ENCODE peak calls at places on chromosomes 4 and X, in seven cellular contexts. D is hepatocyte, N is astrocyte, G is right lobe of liver, K is tibial nerve, C is heart left ventricle, L is heart right ventricle. F is an unnamed sample.
A peak's percentile ranks its signal among the peaks of the same experiment; 100 is the strongest.

GRCh38 chr4:92615049-92615448 is 311.3 kb downstream of the GRID2 start:
- DNase-seq in D (no peak), N (no peak), G (no peak), K (no peak), C (no peak), L (no peak), F (no peak)

GRCh38 chr4:57193164-57193810 is 83.1 kb upstream of the IGFBP7 start:
- DNase-seq in D (no peak), N (no peak), G (no peak), K (no peak), C (no peak), L (no peak), F (no peak)

GRCh38 chr4:42673084-42673429 is 16.2 kb upstream of the ATP8A1 start:
- DNase-seq in D (peak; percentile 54), N (peak; percentile 16), G (no peak), K (no peak), C (no peak), L (peak; percentile 33), F (no peak)

GRCh38 chr4:38130884-38131283 is 170.7 kb downstream of the PTTG2 start:
- DNase-seq in D (no peak), N (no peak), G (no peak), K (no peak), C (no peak), L (no peak), F (no peak)

GRCh38 chr4:84379881-84380618 is 119.0 kb downstream of the NKX6-1 start:
- DNase-seq in D (no peak), N (peak; percentile 67), G (no peak), K (no peak), C (no peak), L (no peak), F (no peak)

GRCh38 chr4:71396382-71396781 is 57.6 kb downstream of the SLC4A4 start:
- DNase-seq in D (peak; percentile 8), N (peak; percentile 46), G (no peak), K (no peak), C (no peak), L (no peak), F (no peak)

GRCh38 chrX:121322159-121322558 is 274.7 kb downstream of the GLUD2 start:
- DNase-seq in D (no peak), N (no peak), G (no peak), K (no peak), C (no peak), L (no peak), F (no peak)

GRCh38 chr4:7632341-7632740 is 197.6 kb upstream of the PSAPL1 start:
- DNase-seq in D (no peak), N (no peak), G (no peak), K (no peak), C (peak; percentile 60), L (no peak), F (no peak)

GRCh38 chr4:174358823-174359222 is 75.1 kb downstream of the CEP44 start:
- DNase-seq in D (no peak), N (peak; percentile 77), G (no peak), K (no peak), C (no peak), L (no peak), F (no peak)

GRCh38 chr4:61532324-61532723 is 332.2 kb downstream of the ADGRL3 start:
- DNase-seq in D (no peak), N (peak; percentile 82), G (no peak), K (no peak), C (no peak), L (no peak), F (no peak)

GRCh38 chrX:12945494-12945893 is 29.4 kb upstream of the TMSB4X start:
- DNase-seq in D (no peak), N (no peak), G (no peak), K (no peak), C (no peak), L (no peak), F (no peak)

GRCh38 chr4:175411251-175411650 is 400.8 kb downstream of the GPM6A start:
- DNase-seq in D (no peak), N (no peak), G (no peak), K (no peak), C (no peak), L (no peak), F (no peak)

GRCh38 chrX:49184294-49185061 is 1.7 kb downstream of the PRICKLE3 start:
- DNase-seq in D (peak; percentile 93), N (peak; percentile 63), G (no peak), K (peak; percentile 89), C (peak; percentile 91), L (peak; percentile 92), F (peak; percentile 97)

GRCh38 chr4:141132689-141133145 is 552 bp downstream of the RNF150 start:
- DNase-seq in D (peak; percentile 67), N (peak; percentile 39), G (peak; percentile 46), K (no peak), C (peak; percentile 73), L (peak; percentile 53), F (peak; percentile 76)

GRCh38 chr4:151935411-151935810 is 174.6 kb upstream of the GATB start:
- DNase-seq in D (no peak), N (no peak), G (no peak), K (no peak), C (no peak), L (no peak), F (no peak)

GRCh38 chr4:6316461-6317003 is 46.9 kb downstream of the WFS1 start:
- DNase-seq in D (no peak), N (no peak), G (no peak), K (no peak), C (peak; percentile 7), L (no peak), F (no peak)

GRCh38 chrX:11103006-11103405 is 8.1 kb upstream of the HCCS start:
- DNase-seq in D (no peak), N (no peak), G (no peak), K (no peak), C (no peak), L (no peak), F (no peak)

GRCh38 chr4:17027495-17027894 is 129.1 kb upstream of the LDB2 start:
- DNase-seq in D (no peak), N (peak; percentile 99), G (no peak), K (no peak), C (no peak), L (no peak), F (no peak)

GRCh38 chr4:5998333-5998936 is 19.8 kb downstream of the C4orf50 start:
- DNase-seq in D (peak; percentile 85), N (peak; percentile 20), G (no peak), K (no peak), C (no peak), L (peak; percentile 36), F (peak; percentile 15)

GRCh38 chr4:41719417-41719816 is 29.1 kb downstream of the PHOX2B start:
- DNase-seq in D (no peak), N (no peak), G (no peak), K (no peak), C (no peak), L (no peak), F (no peak)

GRCh38 chr4:141290771-141291170 is 70.1 kb downstream of the ZNF330 start:
- DNase-seq in D (no peak), N (no peak), G (no peak), K (no peak), C (no peak), L (no peak), F (no peak)

GRCh38 chr4:26087108-26087507 is 173.1 kb downstream of the SMIM20 start:
- DNase-seq in D (no peak), N (peak; percentile 62), G (no peak), K (no peak), C (no peak), L (no peak), F (no peak)

GRCh38 chrX:123975180-123975579 is 13.7 kb downstream of the STAG2 start:
- DNase-seq in D (no peak), N (peak; percentile 74), G (no peak), K (no peak), C (no peak), L (no peak), F (no peak)

GRCh38 chrX:107776649-107777535 is 641 bp upstream of the NCBP2L start:
- DNase-seq in D (peak; percentile 96), N (peak; percentile 69), G (peak; percentile 74), K (peak; percentile 75), C (peak; percentile 77), L (peak; percentile 81), F (peak; percentile 80)
- TF ChIP-seq CTCF in D (peak; percentile 97), N (peak; percentile 57), G (peak; percentile 80), K (peak; percentile 90), C (peak; percentile 71), L (peak; percentile 73), F (peak; percentile 86)

GRCh38 chrX:69149466-69150293 is 15.6 kb downstream of the PJA1 start:
- DNase-seq in D (no peak), N (no peak), G (no peak), K (no peak), C (no peak), L (no peak), F (peak; percentile 14)

GRCh38 chrX:69144854-69145253 is 20.4 kb downstream of the PJA1 start:
- DNase-seq in D (no peak), N (no peak), G (no peak), K (no peak), C (no peak), L (no peak), F (no peak)

GRCh38 chrX:69145714-69146113 is 19.5 kb downstream of the PJA1 start:
- DNase-seq in D (no peak), N (no peak), G (no peak), K (no peak), C (no peak), L (no peak), F (no peak)

GRCh38 chrX:69145281-69145680 is 20.0 kb downstream of the PJA1 start:
- DNase-seq in D (no peak), N (no peak), G (no peak), K (no peak), C (no peak), L (no peak), F (no peak)

GRCh38 chrX:69146739-69147138 is 18.5 kb downstream of the PJA1 start:
- DNase-seq in D (no peak), N (no peak), G (no peak), K (no peak), C (no peak), L (no peak), F (no peak)
- H3K27ac ChIP-seq in D (no peak overlapping the region), N (no peak overlapping the region), G (no peak overlapping the region), K (no peak overlapping the region), C (no peak overlapping the region), L (no peak overlapping the region), F (no peak overlapping the region)

DNA sequence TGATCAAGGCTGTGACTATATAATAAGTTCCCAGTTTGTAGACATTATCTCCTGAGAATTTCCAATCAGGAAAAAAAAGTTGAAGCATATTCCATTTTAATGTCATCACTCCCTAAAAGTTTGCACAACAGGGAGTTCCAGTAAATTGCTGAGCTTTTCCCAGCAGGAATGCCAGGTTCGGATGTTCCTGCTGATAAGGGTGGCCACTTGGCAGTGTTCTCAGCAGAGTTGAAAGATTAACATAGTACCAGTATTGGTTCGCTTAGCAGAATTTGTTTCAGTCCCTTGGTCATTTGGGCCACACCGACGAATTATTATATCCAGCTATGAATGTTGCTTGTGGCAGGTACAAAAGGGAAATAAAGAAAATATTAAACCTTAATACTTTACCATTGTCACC is 5.2 kb upstream of the CXCL2 start:
- DNase-seq in D (peak; percentile 31), N (peak; percentile 47), G (peak; percentile 62), K (no peak), C (no peak), L (no peak), F (no peak)
- H3K4me1 ChIP-seq in D (peaks cover 38% of the 10 kb centered on the region), N (peaks cover 15% of the 10 kb centered on the region), G (no peaks in the 10 kb centered on the region), K (no peaks in the 10 kb centered on the region), C (peaks cover 23% of the 10 kb centered on the region), L (peaks cover 31% of the 10 kb centered on the region), F (no peaks in the 10 kb centered on the region)

DNA sequence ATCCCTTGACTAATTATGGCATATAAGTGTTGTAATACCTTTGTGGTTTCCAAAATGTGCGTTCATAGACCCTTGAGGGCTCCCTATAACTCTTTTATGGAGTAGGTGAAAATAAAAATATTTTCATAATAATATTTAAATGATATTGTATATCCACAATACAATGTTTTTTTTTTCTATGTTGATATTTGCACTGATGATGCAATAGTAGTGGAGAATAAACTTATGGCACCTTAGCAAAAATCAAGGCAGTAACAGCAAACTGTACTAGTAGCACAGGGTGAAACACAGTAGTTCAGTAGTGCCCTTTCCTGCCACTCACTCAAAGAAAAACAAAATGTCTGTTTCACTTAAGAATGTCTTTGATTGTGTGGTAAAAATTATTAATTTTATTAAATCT is 465.3 kb downstream of the C4orf33 start:
- DNase-seq in D (no peak), N (no peak), G (no peak), K (no peak), C (no peak), L (no peak), F (no peak)
- TF ChIP-seq CTCF in D (no peak), N (no peak), G (no peak), K (no peak), C (no peak), L (no peak), F (no peak)

F was measured in ovary.